ENCODE peak calls at places on chromosomes 2 and 18, in six cellular contexts. F is RKO, D is NCI-H510A treated with DMSO at 0.1 percent for 48 hours, J is occipital lobe, P is psoas muscle, B is NB4. W is an unnamed sample.

GRCh38 chr2:127049927-127050802 is 56.8 kb downstream of the BIN1 start:
- DNase-seq in D (peak; percentile 51), B (peak; percentile 72), F (peak; percentile 24), J (peak; percentile 43), P (peak; percentile 75), W (peak; percentile 62)

GRCh38 chr2:56410140-56410539 is 226.3 kb downstream of the CCDC85A start:
- DNase-seq in B (no peak), J (no peak), P (no peak), D (no peak), F (no peak), W (no peak)

GRCh38 chr18:8514409-8514808 is 94.8 kb upstream of the RAB12 start:
- DNase-seq in D (no peak), F (no peak), B (no peak), P (no peak), J (no peak), W (no peak)

GRCh38 chr18:48772457-48772856 is 178.3 kb downstream of the SMAD7 start:
- DNase-seq in D (no peak), F (no peak), J (no peak), B (no peak), P (no peak), W (no peak)

GRCh38 chr2:236856856-236857616 is 228.7 kb upstream of the COPS8 start:
- DNase-seq in D (no peak), F (no peak), J (no peak), P (no peak), B (no peak), W (no peak)

GRCh38 chr2:75632091-75632704 is 14.4 kb upstream of the MRPL19 start:
- DNase-seq in B (no peak), P (no peak), F (no peak), D (no peak), J (no peak), W (no peak)

GRCh38 chr2:20291846-20292408 is 58.7 kb downstream of the PUM2 start:
- DNase-seq in J (no peak), P (no peak), F (no peak), B (no peak), D (no peak), W (no peak)

GRCh38 chr2:121287146-121287798 is 2.3 kb upstream of the TFCP2L1 start:
- DNase-seq in J (no peak), D (no peak), P (no peak), F (no peak), B (peak; percentile 79), W (peak; percentile 51)

GRCh38 chr2:73006969-73007710 is 64.4 kb downstream of the SFXN5 start:
- DNase-seq in F (no peak), D (no peak), B (no peak), J (no peak), P (no peak), W (no peak)

GRCh38 chr2:126656311-126657145 is 570 bp downstream of the GYPC start:
- DNase-seq in B (peak; percentile 61), P (peak; percentile 55), J (no peak), D (no peak), F (no peak), W (peak; percentile 56)

GRCh38 chr2:159614534-159615186 is 1.7 kb downstream of the BAZ2B start:
- DNase-seq in J (no peak), F (no peak), D (peak; percentile 73), B (peak; percentile 20), P (no peak), W (no peak)

GRCh38 chr2:8656811-8657210 is 25.0 kb upstream of the ID2 start:
- DNase-seq in F (no peak), J (no peak), B (no peak), P (no peak), D (no peak), W (no peak)

GRCh38 chr2:96239091-96239490 is 26.7 kb downstream of the TMEM127 start:
- DNase-seq in D (peak; percentile 75), F (no peak), J (no peak), P (no peak), B (no peak), W (no peak)

GRCh38 chr18:48949051-48949605 is 1.6 kb downstream of the SMAD7 start:
- DNase-seq in D (no peak), F (no peak), B (peak; percentile 60), P (no peak), J (no peak), W (peak; percentile 32)

GRCh38 chr2:121778736-121779487 is 23.5 kb downstream of the TSN start:
- DNase-seq in J (no peak), B (no peak), P (no peak), D (no peak), F (no peak), W (no peak)

GRCh38 chr2:2326053-2326452 is 5.0 kb downstream of the MYT1L start:
- DNase-seq in P (no peak), F (no peak), D (no peak), J (no peak), B (no peak), W (no peak)

GRCh38 chr2:205752421-205752820 is 70.1 kb downstream of the NRP2 start:
- DNase-seq in P (no peak), J (no peak), D (no peak), B (no peak), F (no peak), W (no peak)

GRCh38 chr2:25362564-25363145 is 20.9 kb upstream of the DNMT3A start:
- DNase-seq in P (peak; percentile 29), B (peak; percentile 79), D (no peak), J (no peak), F (no peak), W (peak; percentile 48)

GRCh38 chr2:219368690-219369108 is 19.0 kb downstream of the DNPEP start:
- DNase-seq in B (no peak), P (no peak), J (no peak), F (no peak), D (no peak), W (no peak)

GRCh38 chr2:219998099-219998498 is 370.7 kb downstream of the SLC4A3 start:
- DNase-seq in P (no peak), B (no peak), J (no peak), D (no peak), F (no peak), W (no peak)

GRCh38 chr2:56167616-56168015 is 16.2 kb upstream of the CCDC85A start:
- DNase-seq in D (peak; percentile 18), P (no peak), F (no peak), J (no peak), B (no peak), W (no peak)

GRCh38 chr18:35618703-35619102 is 37.2 kb downstream of the GALNT1 start:
- DNase-seq in P (no peak), J (no peak), B (no peak), F (no peak), D (no peak), W (no peak)

GRCh38 chr18:74351354-74351753 is 35.7 kb downstream of the C18orf63 start:
- DNase-seq in P (no peak), B (peak; percentile 11), D (no peak), J (no peak), F (peak; percentile 88), W (peak; percentile 10)

GRCh38 chr2:84970956-84971798 is at the start of gene KCMF1:
- DNase-seq in B (peak; percentile 86), J (peak; percentile 69), F (peak; percentile 74), D (peak; percentile 68), P (peak; percentile 84), W (peak; percentile 89)

GRCh38 chr18:57004366-57005121 is 142.3 kb upstream of the BOD1L2 start:
- DNase-seq in F (peak; percentile 69), D (peak; percentile 49), J (no peak), P (no peak), B (peak; percentile 63), W (no peak)

GRCh38 chr2:215904101-215904500 is 109.2 kb downstream of the MREG start:
- DNase-seq in B (peak; percentile 78), J (no peak), P (no peak), F (no peak), D (no peak), W (no peak)

GRCh38 chr2:111235192-111235591 is 114.5 kb downstream of the BCL2L11 start:
- DNase-seq in J (no peak), F (no peak), D (no peak), B (no peak), P (no peak), W (no peak)